ENCODE peak calls at places on chromosomes 2 and 18, in nine cellular contexts. H is uterus; Z is DND-41; W is heart right ventricle; O is A549; C is CD4-positive, alpha-beta memory T cell; N is heart left ventricle; J is substantia nigra; K is trophoblast cell. M is an unnamed sample.

GRCh38 chr2:36358317-36358659 is 2.7 kb downstream of the CRIM1 start:
- DNase-seq in H (no peak), Z (no peak), W (no peak), O (no peak), C (no peak), N (no peak), J (no peak), K (peak), M (no peak)

GRCh38 chr2:158015428-158016076 is 86.1 kb upstream of the UPP2 start:
- DNase-seq in H (no peak), Z (peak), W (no peak), O (no peak), C (peak), N (no peak), J (no peak), K (no peak), M (no peak)

GRCh38 chr18:51196811-51197660 is 445 bp downstream of the MEX3C start:
- DNase-seq in H (peak), Z (peak), W (peak), O (no peak), C (no peak), N (peak), J (peak), K (peak), M (peak)

GRCh38 chr2:190534310-190535118 is at the start of gene NEMP2:
- DNase-seq in H (peak), Z (peak), W (peak), O (peak), C (peak), N (peak), J (peak), K (peak), M (peak)

GRCh38 chr2:39127973-39128372 is 7.1 kb upstream of the SOS1 start:
- DNase-seq in H (no peak), Z (peak), W (no peak), O (no peak), C (peak), N (no peak), J (no peak), K (no peak), M (no peak)

GRCh38 chr2:2507471-2507997 is 176.5 kb upstream of the MYT1L start:
- DNase-seq in H (no peak), Z (no peak), W (no peak), O (no peak), C (no peak), N (no peak), J (no peak), K (no peak), M (no peak)

GRCh38 chr2:49351531-49351930 is 197.2 kb upstream of the FSHR start:
- DNase-seq in H (no peak), Z (no peak), W (no peak), O (no peak), C (no peak), N (no peak), J (no peak), K (no peak), M (no peak)

GRCh38 chr2:23940262-23940975 is at the start of gene UBXN2A:
- DNase-seq in H (peak), Z (peak), W (peak), O (peak), C (peak), N (peak), J (peak), K (peak), M (peak)

GRCh38 chr18:10744653-10745052 is 218.8 kb downstream of the NAPG start:
- DNase-seq in H (no peak), Z (no peak), W (no peak), O (no peak), C (no peak), N (no peak), J (no peak), K (no peak), M (no peak)

GRCh38 chr18:25799221-25799620 is 291.2 kb downstream of the SS18 start:
- DNase-seq in H (no peak), Z (no peak), W (no peak), O (no peak), C (no peak), N (no peak), J (no peak), K (no peak), M (no peak)

GRCh38 chr2:70751881-70752280 is 16.1 kb downstream of the ADD2 start:
- DNase-seq in H (no peak), Z (no peak), W (no peak), O (no peak), C (no peak), N (no peak), J (no peak), K (no peak), M (no peak)

GRCh38 chr18:50396005-50396404 is 21.2 kb downstream of the SKA1 start:
- DNase-seq in H (no peak), Z (no peak), W (no peak), O (no peak), C (no peak), N (no peak), J (no peak), K (no peak), M (no peak)

GRCh38 chr2:84906900-84907714 is 1.7 kb downstream of the TMSB10 start:
- DNase-seq in H (peak), Z (peak), W (peak), O (peak), C (peak), N (peak), J (no peak), K (peak), M (peak)

GRCh38 chr2:12675352-12675795 is 41.4 kb upstream of the TRIB2 start:
- DNase-seq in H (no peak), Z (no peak), W (no peak), O (no peak), C (no peak), N (peak), J (no peak), K (peak), M (no peak)

GRCh38 chr2:81266106-81266505 is 961.6 kb upstream of the LRRTM1 start:
- DNase-seq in H (no peak), Z (no peak), W (no peak), O (no peak), C (no peak), N (no peak), J (no peak), K (peak), M (no peak)

GRCh38 chr2:55371387-55371786 is 48.3 kb downstream of the CCDC88A start:
- DNase-seq in H (no peak), Z (no peak), W (no peak), O (no peak), C (no peak), N (no peak), J (no peak), K (no peak), M (no peak)

GRCh38 chr18:3456686-3457069 is 6.7 kb downstream of the TGIF1 start:
- DNase-seq in H (no peak), Z (no peak), W (no peak), O (no peak), C (no peak), N (no peak), J (no peak), K (no peak), M (no peak)

GRCh38 chr2:231642631-231643493 is 50.2 kb downstream of the TEX44 start:
- DNase-seq in H (peak), Z (peak), W (peak), O (peak), C (no peak), N (peak), J (no peak), K (peak), M (peak)

GRCh38 chr2:79585701-79586428 is 73.0 kb downstream of the CTNNA2 start:
- DNase-seq in H (no peak), Z (no peak), W (no peak), O (peak), C (no peak), N (no peak), J (no peak), K (no peak), M (no peak)

GRCh38 chr2:134479696-134480330 is 225.9 kb downstream of the MGAT5 start:
- DNase-seq in H (no peak), Z (no peak), W (no peak), O (no peak), C (no peak), N (no peak), J (no peak), K (no peak), M (no peak)

DNA sequence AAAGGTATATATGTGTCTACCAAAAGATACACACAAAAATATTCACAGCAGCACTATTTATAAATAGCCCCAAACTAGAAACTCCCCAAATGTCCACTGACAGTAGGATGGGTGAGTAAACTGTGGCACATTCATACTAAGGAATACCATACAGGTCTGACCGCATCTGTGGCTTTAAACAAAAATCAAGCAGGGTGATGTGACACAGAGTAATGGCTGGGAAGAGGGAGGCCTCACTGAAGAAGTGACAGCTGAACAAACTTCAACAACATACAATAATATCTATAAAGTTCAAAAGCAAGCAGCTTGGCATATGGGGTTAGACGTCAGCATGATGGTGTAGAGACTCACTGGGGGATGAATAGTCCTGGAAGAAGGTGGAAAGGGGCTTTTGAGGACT is 115.1 kb upstream of the PPP1CB start:
- DNase-seq in H (peak), Z (no peak), W (no peak), O (no peak), C (no peak), N (no peak), J (no peak), K (no peak), M (no peak)
- H3K27ac ChIP-seq in H (peak), Z (no peak), W (peak), O (no peak), C (no peak), N (peak), J (no peak), K (no peak), M (peak)

GRCh38 chr2:25177369-25177641 is 8.9 kb upstream of the POMC start:
- DNase-seq in H (no peak), Z (no peak), W (no peak), O (no peak), C (no peak), N (no peak), J (no peak), K (no peak), M (no peak)
- H3K27ac ChIP-seq in H (no peak), Z (no peak), W (no peak), O (no peak), C (no peak), N (no peak), J (no peak), K (no peak), M (no peak)

DNA sequence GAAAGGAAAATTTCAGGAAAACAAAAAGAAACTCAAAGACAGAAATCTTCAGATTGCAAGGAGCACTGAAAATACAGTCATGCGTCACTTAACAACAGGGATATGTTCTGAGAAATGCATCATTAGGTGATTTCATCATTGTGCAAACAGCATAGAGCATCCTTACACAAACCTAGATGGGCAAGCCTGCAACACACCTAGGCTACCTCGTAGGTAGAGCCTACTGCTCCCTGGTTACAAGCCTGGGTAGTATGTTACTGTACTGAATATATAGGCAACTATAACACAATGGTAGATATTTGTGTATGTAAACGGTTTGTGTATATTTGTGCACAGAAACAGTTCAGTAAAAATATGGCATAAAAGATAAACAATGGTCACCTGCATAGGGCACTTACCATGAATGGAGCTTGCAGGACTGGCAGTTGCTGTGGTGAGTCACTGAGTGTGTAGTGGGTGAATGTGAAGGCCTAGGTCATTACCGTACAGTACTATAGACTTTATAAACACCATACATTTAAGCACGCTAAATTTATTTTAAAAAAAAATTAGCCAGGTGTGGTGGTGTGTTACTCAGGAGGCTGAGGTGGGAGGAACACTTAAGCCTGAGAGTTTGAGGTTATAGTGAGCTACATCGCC is 33.4 kb downstream of the SFXN5 start:
- DNase-seq in H (no peak), Z (no peak), W (no peak), O (no peak), C (no peak), N (no peak), J (no peak), K (no peak), M (no peak)
- H3K27ac ChIP-seq in H (no peak), Z (no peak), W (no peak), O (no peak), C (no peak), N (no peak), J (no peak), K (no peak), M (no peak)

GRCh38 chr2:27795093-27795834 is 23.7 kb downstream of the MRPL33 start:
- DNase-seq in H (no peak), Z (no peak), W (no peak), O (no peak), C (no peak), N (no peak), J (no peak), K (no peak), M (no peak)

GRCh38 chr2:27792759-27793158 is 21.2 kb downstream of the MRPL33 start:
- DNase-seq in H (no peak), Z (no peak), W (no peak), O (no peak), C (no peak), N (no peak), J (no peak), K (peak), M (no peak)

GRCh38 chr2:27798476-27798875 is 27.0 kb downstream of the MRPL33 start:
- DNase-seq in H (no peak), Z (no peak), W (no peak), O (no peak), C (no peak), N (no peak), J (no peak), K (peak), M (no peak)

GRCh38 chr2:27796991-27797752 is 25.7 kb downstream of the MRPL33 start:
- DNase-seq in H (no peak), Z (no peak), W (peak), O (no peak), C (no peak), N (peak), J (no peak), K (no peak), M (peak)

DNA sequence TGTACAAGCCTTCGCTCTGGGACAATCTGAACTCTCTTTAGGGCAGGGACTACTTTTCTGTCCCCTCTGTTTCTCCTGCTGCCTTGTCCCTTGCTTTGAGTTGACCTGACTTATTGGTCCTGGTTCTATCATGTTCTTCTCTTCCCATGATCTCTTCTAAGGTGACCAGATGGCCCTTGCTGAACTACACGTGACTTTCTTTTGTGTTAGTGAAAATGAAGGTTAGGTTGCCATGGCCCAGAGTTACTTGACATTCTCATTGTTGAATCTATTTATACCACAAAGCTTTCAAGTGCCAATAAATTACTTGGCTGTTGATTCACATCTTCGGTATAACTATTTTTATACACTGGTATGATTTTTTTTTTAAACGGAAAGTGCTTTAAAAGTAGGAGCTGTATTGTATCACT is 24.4 kb downstream of the MRPL33 start:
- DNase-seq in H (no peak), Z (no peak), W (peak), O (no peak), C (no peak), N (no peak), J (no peak), K (no peak), M (no peak)
- H3K27ac ChIP-seq in H (peak), Z (no peak), W (peak), O (peak), C (no peak), N (peak), J (no peak), K (no peak), M (peak)

DNA sequence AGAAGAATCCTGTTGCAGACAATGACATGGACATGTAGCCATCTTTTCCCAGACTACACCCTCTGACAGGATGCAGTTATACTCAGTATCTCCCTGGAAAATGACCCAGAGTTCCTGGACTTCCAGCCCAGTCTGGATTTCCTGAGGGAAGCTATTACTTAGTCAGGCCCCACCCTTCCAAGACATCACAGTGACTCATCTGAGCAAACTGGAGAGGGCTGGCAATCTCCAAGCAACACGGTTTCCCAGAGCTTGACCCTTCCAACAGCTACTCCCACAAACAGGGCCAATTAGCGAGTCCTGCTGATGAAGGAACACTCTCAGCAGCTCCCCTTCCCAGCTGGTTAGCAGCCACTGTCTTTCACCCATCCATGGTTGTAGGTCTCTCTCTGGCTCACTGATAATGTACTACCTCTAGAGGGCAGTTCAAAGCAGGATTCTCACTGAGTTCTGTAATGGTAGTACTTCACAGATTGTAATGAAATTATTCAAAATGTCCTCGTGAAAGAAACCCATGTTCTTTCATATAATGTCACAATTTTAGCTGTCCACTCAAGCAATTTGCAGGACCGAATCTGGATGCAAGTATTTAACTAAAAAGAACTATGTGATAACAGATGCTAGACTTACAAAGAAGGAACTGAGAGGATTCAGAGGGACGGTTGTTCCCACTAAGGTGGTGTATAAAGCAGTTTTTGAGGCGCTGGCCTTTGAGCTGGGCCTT is 110.2 kb downstream of the MDH1 start:
- DNase-seq in H (peak), Z (peak), W (peak), O (peak), C (peak), N (peak), J (no peak), K (peak), M (peak)
- H3K27ac ChIP-seq in H (peak), Z (no peak), W (peak), O (peak), C (no peak), N (peak), J (no peak), K (peak), M (peak)